ENCODE peak calls at places on chromosomes 7 and 10, in seven cellular contexts. Z, U, E, T, P, S and K are unnamed samples.

GRCh38 chr10:49144021-49144720 is 10.3 kb upstream of the FAM170B start:
- DNase-seq in Z (no peak), U (no peak), E (no peak), T (no peak), P (no peak), S (no peak), K (no peak)

GRCh38 chr7:130409722-130410072 is 29.4 kb downstream of the CPA1 start:
- DNase-seq in Z (no peak), U (no peak), E (no peak), T (no peak), P (no peak), S (no peak), K (no peak)

GRCh38 chr10:129766611-129767550 is 197.2 kb downstream of the EBF3 start:
- DNase-seq in Z (peak), U (no peak), E (no peak), T (no peak), P (peak), S (no peak), K (peak)

GRCh38 chr10:24519950-24520349 is 203.7 kb downstream of the ARHGAP21 start:
- DNase-seq in Z (no peak), U (no peak), E (no peak), T (no peak), P (peak), S (no peak), K (no peak)

GRCh38 chr10:61463035-61463909 is 10.1 kb upstream of the TMEM26 start:
- DNase-seq in Z (no peak), U (no peak), E (no peak), T (no peak), P (no peak), S (no peak), K (no peak)

GRCh38 chr7:50199824-50200223 is 104.7 kb upstream of the IKZF1 start:
- DNase-seq in Z (no peak), U (no peak), E (no peak), T (no peak), P (no peak), S (no peak), K (no peak)

GRCh38 chr7:105106473-105106872 is 92.5 kb downstream of the KMT2E start:
- DNase-seq in Z (no peak), U (no peak), E (no peak), T (no peak), P (no peak), S (no peak), K (no peak)

GRCh38 chr7:94975316-94975715 is 67.9 kb downstream of the PPP1R9A start:
- DNase-seq in Z (no peak), U (no peak), E (no peak), T (peak), P (no peak), S (no peak), K (no peak)

GRCh38 chr10:73182568-73182967 is 14.6 kb downstream of the FAM149B1 start:
- DNase-seq in Z (no peak), U (no peak), E (no peak), T (no peak), P (no peak), S (no peak), K (no peak)

GRCh38 chr10:323651-324293 is 188.5 kb downstream of the ZMYND11 start:
- DNase-seq in Z (peak), U (peak), E (peak), T (peak), P (no peak), S (peak), K (peak)

GRCh38 chr7:19585761-19586160 is 123.1 kb downstream of the POLR1F start:
- DNase-seq in Z (no peak), U (no peak), E (no peak), T (no peak), P (no peak), S (no peak), K (no peak)

GRCh38 chr7:19589436-19589835 is 119.4 kb downstream of the POLR1F start:
- DNase-seq in Z (no peak), U (no peak), E (no peak), T (no peak), P (no peak), S (no peak), K (no peak)

GRCh38 chr7:19587291-19587690 is 121.5 kb downstream of the POLR1F start:
- DNase-seq in Z (no peak), U (no peak), E (no peak), T (no peak), P (no peak), S (no peak), K (no peak)
- TF ChIP-seq CTCF in Z (no peak), U (no peak), E (no peak), T (no peak), P (peak), S (no peak), K (no peak)

GRCh38 chr10:11015371-11015934 is 2.2 kb upstream of the CELF2 start:
- DNase-seq in Z (no peak), U (no peak), E (no peak), T (no peak), P (no peak), S (no peak), K (no peak)

GRCh38 chr10:11018830-11019692 is 1.4 kb downstream of the CELF2 start:
- DNase-seq in Z (no peak), U (no peak), E (no peak), T (no peak), P (no peak), S (no peak), K (no peak)

GRCh38 chr10:11018426-11018818 is 750 bp downstream of the CELF2 start:
- DNase-seq in Z (peak), U (peak), E (no peak), T (no peak), P (no peak), S (no peak), K (peak)

GRCh38 chr10:11016959-11017574 is 605 bp upstream of the CELF2 start:
- DNase-seq in Z (no peak), U (no peak), E (no peak), T (no peak), P (no peak), S (no peak), K (no peak)

GRCh38 chr10:11017575-11018425 is at the start of gene CELF2:
- DNase-seq in Z (peak), U (peak), E (no peak), T (no peak), P (peak), S (peak), K (peak)
- TF ChIP-seq POLR2A in Z (no peak), U (no peak), E (no peak), T (no peak), P (peak), S (peak), K (no peak)

DNA sequence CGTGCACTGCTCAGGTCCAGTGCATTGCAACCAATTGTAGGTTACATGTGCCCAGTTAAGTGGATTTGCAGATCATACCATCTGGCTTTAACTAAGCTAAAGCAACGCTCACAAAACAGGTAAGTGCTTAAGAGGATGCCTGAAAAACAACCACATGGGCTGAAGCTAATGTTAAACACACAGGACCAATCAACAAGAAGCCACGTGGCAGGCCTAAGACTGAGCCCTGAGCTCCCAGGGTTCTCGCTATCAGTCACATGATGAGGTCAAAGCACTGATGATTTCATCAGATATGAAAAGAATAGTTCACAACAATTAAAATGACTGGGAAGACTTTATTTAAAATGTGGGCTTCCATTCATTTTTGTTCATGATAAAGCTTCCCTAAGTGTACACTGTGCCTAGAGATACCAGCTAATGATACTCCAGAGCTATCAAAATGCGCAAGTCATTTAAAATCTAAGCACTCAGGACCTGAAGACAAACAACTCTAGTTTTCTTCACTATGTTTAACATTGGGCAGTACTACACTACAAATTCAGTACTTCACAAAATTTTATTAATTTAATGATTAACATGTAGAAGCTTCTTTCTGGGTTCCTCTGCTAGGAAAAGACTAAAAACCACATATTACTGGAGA is 90.6 kb downstream of the PIP4K2A start:
- DNase-seq in Z (no peak), U (no peak), E (no peak), T (no peak), P (no peak), S (no peak), K (no peak)
- H3K27ac ChIP-seq in Z (no peak), U (no peak), E (peak), T (peak), P (no peak), S (peak), K (peak)

GRCh38 chr7:92797693-92798092 is 38.7 kb downstream of the CDK6 start:
- DNase-seq in Z (no peak), U (no peak), E (no peak), T (no peak), P (no peak), S (no peak), K (no peak)
- TF ChIP-seq CTCF in Z (no peak), U (no peak), E (no peak), T (no peak), P (no peak), S (no peak), K (no peak)